ENCODE peak calls at places on chromosome 3, in four cellular contexts. I is astrocyte of the hippocampus, M is substantia nigra, W is Calu3. X is an unnamed sample.
A peak's percentile ranks its signal among the peaks of the same experiment; 100 is the strongest.

GRCh38 chr3:183142199-183142598 is 20.3 kb downstream of the LAMP3 start:
- DNase-seq in M (no peak), W (peak; percentile 18), I (no peak), X (no peak)

GRCh38 chr3:43996379-43997301 is 245.0 kb upstream of the TOPAZ1 start:
- DNase-seq in W (peak; percentile 74), M (no peak), I (peak; percentile 82), X (peak; percentile 57)

GRCh38 chr3:38473229-38473628 is 19.5 kb downstream of the ACVR2B start:
- DNase-seq in M (no peak), W (no peak), I (no peak), X (no peak)

GRCh38 chr3:76668653-76669052 is 371.2 kb upstream of the ROBO2 start:
- DNase-seq in W (no peak), I (no peak), M (no peak), X (no peak)

GRCh38 chr3:101556064-101556463 is 5.6 kb upstream of the TRMT10C start:
- DNase-seq in M (no peak), I (no peak), W (no peak), X (no peak)

GRCh38 chr3:45949432-45949831 is 6.2 kb downstream of the CXCR6 start:
- DNase-seq in W (no peak), M (no peak), I (no peak), X (no peak)

GRCh38 chr3:158106773-158107461 is 697 bp upstream of the SHOX2 start:
- DNase-seq in W (no peak), I (peak; percentile 35), M (no peak), X (no peak)

GRCh38 chr3:10702961-10703740 is 112.9 kb upstream of the SLC6A11 start:
- DNase-seq in M (no peak), I (peak; percentile 24), W (peak; percentile 23), X (no peak)

GRCh38 chr3:23826382-23827061 is 20.8 kb downstream of the UBE2E1 start:
- DNase-seq in W (no peak), I (peak; percentile 24), M (no peak), X (no peak)

GRCh38 chr3:46895204-46895660 is 17.7 kb downstream of the PTH1R start:
- DNase-seq in M (no peak), I (peak; percentile 76), W (peak; percentile 81), X (peak; percentile 34)

GRCh38 chr3:132432639-132433038 is 15.3 kb downstream of the DNAJC13 start:
- DNase-seq in M (no peak), W (peak; percentile 55), I (peak; percentile 73), X (peak; percentile 44)

GRCh38 chr3:37148208-37148607 is 26.2 kb downstream of the LRRFIP2 start:
- DNase-seq in I (no peak), W (no peak), M (no peak), X (no peak)

GRCh38 chr3:196163687-196164493 is 47.3 kb downstream of the ZDHHC19 start:
- DNase-seq in W (no peak), M (no peak), I (no peak), X (no peak)

GRCh38 chr3:85977615-85978338 is 1013.2 kb downstream of the VGLL3 start:
- DNase-seq in W (no peak), M (no peak), I (no peak), X (no peak)

GRCh38 chr3:63954182-63954581 is 42.0 kb upstream of the SCAANT1 start:
- DNase-seq in M (no peak), W (no peak), I (no peak), X (no peak)

X was measured in Caki2.